ENCODE peak calls at places on chromosome 10, in seven cellular contexts. One of them, this sample, is unnamed.

GRCh38 chr10:100567249-100567648 is 31.5 kb downstream of the HIF1AN start:
- DNase-seq in GM23338: no peak
- DNase-seq in transverse colon: no peak
- DNase-seq in breast epithelium: no peak
- DNase-seq in endothelial cell of umbilical vein: no peak
- DNase-seq in spleen: no peak
- DNase-seq in esophagus muscularis mucosa: no peak
- DNase-seq in this sample: no peak

GRCh38 chr10:30000802-30001571 is 58.4 kb downstream of the JCAD start:
- DNase-seq in transverse colon: peak; percentile 26
- DNase-seq in breast epithelium: no peak
- DNase-seq in GM23338: no peak
- DNase-seq in esophagus muscularis mucosa: peak; percentile 95
- DNase-seq in spleen: no peak
- DNase-seq in endothelial cell of umbilical vein: peak; percentile 77
- DNase-seq in this sample: peak; percentile 4

GRCh38 chr10:69842020-69842419 is 40.3 kb downstream of the COL13A1 start:
- DNase-seq in spleen: no peak
- DNase-seq in GM23338: no peak
- DNase-seq in esophagus muscularis mucosa: no peak
- DNase-seq in breast epithelium: no peak
- DNase-seq in transverse colon: no peak
- DNase-seq in endothelial cell of umbilical vein: no peak
- DNase-seq in this sample: no peak

GRCh38 chr10:100826983-100827818 is 81.8 kb downstream of the PAX2 start:
- DNase-seq in esophagus muscularis mucosa: no peak
- DNase-seq in transverse colon: peak; percentile 23
- DNase-seq in breast epithelium: no peak
- DNase-seq in spleen: peak; percentile 85
- DNase-seq in endothelial cell of umbilical vein: no peak
- DNase-seq in GM23338: peak; percentile 61
- DNase-seq in this sample: no peak

GRCh38 chr10:89535185-89536012 is at the start of gene SLC16A12:
- DNase-seq in GM23338: peak; percentile 78
- DNase-seq in spleen: no peak
- DNase-seq in endothelial cell of umbilical vein: no peak
- DNase-seq in transverse colon: no peak
- DNase-seq in breast epithelium: no peak
- DNase-seq in esophagus muscularis mucosa: no peak
- DNase-seq in this sample: no peak

GRCh38 chr10:29657719-29658274 is 23.0 kb upstream of the SVIL start:
- DNase-seq in esophagus muscularis mucosa: no peak
- DNase-seq in transverse colon: no peak
- DNase-seq in GM23338: no peak
- DNase-seq in spleen: no peak
- DNase-seq in breast epithelium: no peak
- DNase-seq in endothelial cell of umbilical vein: no peak
- DNase-seq in this sample: no peak

GRCh38 chr10:74047304-74047703 is 49.4 kb downstream of the VCL start:
- DNase-seq in transverse colon: no peak
- DNase-seq in endothelial cell of umbilical vein: no peak
- DNase-seq in breast epithelium: no peak
- DNase-seq in GM23338: no peak
- DNase-seq in spleen: no peak
- DNase-seq in esophagus muscularis mucosa: no peak
- DNase-seq in this sample: no peak

GRCh38 chr10:96626795-96627194 is 40.0 kb upstream of the TM9SF3 start:
- DNase-seq in esophagus muscularis mucosa: no peak
- DNase-seq in spleen: no peak
- DNase-seq in transverse colon: no peak
- DNase-seq in endothelial cell of umbilical vein: no peak
- DNase-seq in breast epithelium: no peak
- DNase-seq in GM23338: peak; percentile 70
- DNase-seq in this sample: no peak

GRCh38 chr10:81179805-81180452 is 642.2 kb downstream of the SH2D4B start:
- DNase-seq in esophagus muscularis mucosa: no peak
- DNase-seq in breast epithelium: no peak
- DNase-seq in GM23338: peak; percentile 74
- DNase-seq in transverse colon: peak; percentile 10
- DNase-seq in spleen: no peak
- DNase-seq in endothelial cell of umbilical vein: peak; percentile 8
- DNase-seq in this sample: no peak

GRCh38 chr10:29541826-29542225 is 92.9 kb downstream of the SVIL start:
- DNase-seq in endothelial cell of umbilical vein: no peak
- DNase-seq in breast epithelium: no peak
- DNase-seq in esophagus muscularis mucosa: no peak
- DNase-seq in spleen: no peak
- DNase-seq in transverse colon: no peak
- DNase-seq in GM23338: no peak
- DNase-seq in this sample: no peak

GRCh38 chr10:7457478-7458316 is 46.9 kb upstream of the SFMBT2 start:
- DNase-seq in spleen: no peak
- DNase-seq in endothelial cell of umbilical vein: no peak
- DNase-seq in esophagus muscularis mucosa: no peak
- DNase-seq in breast epithelium: no peak
- DNase-seq in GM23338: no peak
- DNase-seq in transverse colon: no peak
- DNase-seq in this sample: no peak

GRCh38 chr10:31896972-31897384 is 31.7 kb downstream of the ARHGAP12 start:
- DNase-seq in GM23338: no peak
- DNase-seq in endothelial cell of umbilical vein: peak; percentile 87
- DNase-seq in transverse colon: no peak
- DNase-seq in breast epithelium: no peak
- DNase-seq in spleen: no peak
- DNase-seq in esophagus muscularis mucosa: no peak
- DNase-seq in this sample: no peak

GRCh38 chr10:34522542-34522941 is 292.6 kb downstream of the PARD3 start:
- DNase-seq in transverse colon: no peak
- DNase-seq in breast epithelium: no peak
- DNase-seq in spleen: no peak
- DNase-seq in endothelial cell of umbilical vein: peak; percentile 53
- DNase-seq in GM23338: peak; percentile 55
- DNase-seq in esophagus muscularis mucosa: no peak
- DNase-seq in this sample: no peak

GRCh38 chr10:119489572-119490326 is 52.8 kb downstream of the RGS10 start:
- DNase-seq in breast epithelium: no peak
- DNase-seq in transverse colon: peak; percentile 43
- DNase-seq in GM23338: peak; percentile 85
- DNase-seq in esophagus muscularis mucosa: no peak
- DNase-seq in spleen: peak; percentile 88
- DNase-seq in endothelial cell of umbilical vein: peak; percentile 58
- DNase-seq in this sample: peak; percentile 39

GRCh38 chr10:30041394-30042105 is 17.8 kb downstream of the JCAD start:
- DNase-seq in breast epithelium: no peak
- DNase-seq in endothelial cell of umbilical vein: peak; percentile 96
- DNase-seq in transverse colon: no peak
- DNase-seq in spleen: no peak
- DNase-seq in GM23338: no peak
- DNase-seq in esophagus muscularis mucosa: no peak
- DNase-seq in this sample: no peak

GRCh38 chr10:78451592-78451991 is 417.9 kb downstream of the RPS24 start:
- DNase-seq in breast epithelium: no peak
- DNase-seq in esophagus muscularis mucosa: no peak
- DNase-seq in transverse colon: no peak
- DNase-seq in spleen: peak; percentile 59
- DNase-seq in endothelial cell of umbilical vein: peak; percentile 21
- DNase-seq in GM23338: no peak
- DNase-seq in this sample: no peak

GRCh38 chr10:126867567-126868365 is 37.5 kb upstream of the DOCK1 start:
- DNase-seq in transverse colon: no peak
- DNase-seq in GM23338: no peak
- DNase-seq in spleen: peak; percentile 18
- DNase-seq in breast epithelium: no peak
- DNase-seq in endothelial cell of umbilical vein: no peak
- DNase-seq in esophagus muscularis mucosa: no peak
- DNase-seq in this sample: no peak

GRCh38 chr10:102673961-102674511 is 29.8 kb downstream of the TRIM8 start:
- DNase-seq in breast epithelium: no peak
- DNase-seq in endothelial cell of umbilical vein: peak; percentile 41
- DNase-seq in esophagus muscularis mucosa: no peak
- DNase-seq in transverse colon: peak; percentile 47
- DNase-seq in GM23338: peak; percentile 72
- DNase-seq in spleen: peak; percentile 86
- DNase-seq in this sample: no peak
- TF ChIP-seq POLR2AphosphoS5 in breast epithelium: no peak
- TF ChIP-seq POLR2AphosphoS5 in endothelial cell of umbilical vein: no peak
- TF ChIP-seq POLR2AphosphoS5 in esophagus muscularis mucosa: no peak
- TF ChIP-seq POLR2AphosphoS5 in transverse colon: no peak
- TF ChIP-seq POLR2AphosphoS5 in GM23338: no peak
- TF ChIP-seq POLR2AphosphoS5 in spleen: peak; percentile 72
- TF ChIP-seq POLR2AphosphoS5 in this sample: no peak

GRCh38 chr10:62047240-62047897 is 145.9 kb downstream of the ARID5B start:
- DNase-seq in endothelial cell of umbilical vein: no peak
- DNase-seq in breast epithelium: no peak
- DNase-seq in transverse colon: no peak
- DNase-seq in spleen: no peak
- DNase-seq in GM23338: no peak
- DNase-seq in esophagus muscularis mucosa: no peak
- DNase-seq in this sample: no peak

GRCh38 chr10:62049815-62050626 is 148.5 kb downstream of the ARID5B start:
- DNase-seq in spleen: no peak
- DNase-seq in GM23338: no peak
- DNase-seq in esophagus muscularis mucosa: no peak
- DNase-seq in endothelial cell of umbilical vein: peak; percentile 64
- DNase-seq in breast epithelium: no peak
- DNase-seq in transverse colon: no peak
- DNase-seq in this sample: no peak

GRCh38 chr10:62047960-62048383 is 146.5 kb downstream of the ARID5B start:
- DNase-seq in esophagus muscularis mucosa: no peak
- DNase-seq in spleen: no peak
- DNase-seq in breast epithelium: no peak
- DNase-seq in transverse colon: peak; percentile 44
- DNase-seq in endothelial cell of umbilical vein: peak; percentile 42
- DNase-seq in GM23338: no peak
- DNase-seq in this sample: no peak

GRCh38 chr10:62048919-62049636 is 147.6 kb downstream of the ARID5B start:
- DNase-seq in breast epithelium: peak; percentile 91
- DNase-seq in GM23338: peak; percentile 85
- DNase-seq in spleen: peak; percentile 83
- DNase-seq in esophagus muscularis mucosa: peak; percentile 98
- DNase-seq in endothelial cell of umbilical vein: peak; percentile 95
- DNase-seq in transverse colon: peak; percentile 79
- DNase-seq in this sample: peak; percentile 88

GRCh38 chr10:62048473-62048872 is 147.0 kb downstream of the ARID5B start:
- DNase-seq in spleen: no peak
- DNase-seq in GM23338: no peak
- DNase-seq in endothelial cell of umbilical vein: peak; percentile 16
- DNase-seq in esophagus muscularis mucosa: no peak
- DNase-seq in transverse colon: no peak
- DNase-seq in breast epithelium: no peak
- DNase-seq in this sample: no peak
- H3K4me1 ChIP-seq in spleen: peaks cover 45% of the 10 kb centered on the region
- H3K4me1 ChIP-seq in GM23338: peaks cover 56% of the 10 kb centered on the region
- H3K4me1 ChIP-seq in endothelial cell of umbilical vein: peaks cover 55% of the 10 kb centered on the region
- H3K4me1 ChIP-seq in esophagus muscularis mucosa: peaks cover 56% of the 10 kb centered on the region
- H3K4me1 ChIP-seq in transverse colon: peaks cover 82% of the 10 kb centered on the region
- H3K4me1 ChIP-seq in breast epithelium: peaks cover 25% of the 10 kb centered on the region
- H3K4me1 ChIP-seq in this sample: peaks cover 75% of the 10 kb centered on the region

GRCh38 chr10:3081383-3081981 is 14.1 kb downstream of the PFKP start:
- DNase-seq in esophagus muscularis mucosa: no peak
- DNase-seq in endothelial cell of umbilical vein: no peak
- DNase-seq in transverse colon: no peak
- DNase-seq in breast epithelium: no peak
- DNase-seq in spleen: no peak
- DNase-seq in GM23338: no peak
- DNase-seq in this sample: no peak

GRCh38 chr10:3077940-3078630 is 10.7 kb downstream of the PFKP start:
- DNase-seq in endothelial cell of umbilical vein: no peak
- DNase-seq in esophagus muscularis mucosa: no peak
- DNase-seq in breast epithelium: no peak
- DNase-seq in spleen: no peak
- DNase-seq in transverse colon: peak; percentile 44
- DNase-seq in GM23338: peak; percentile 23
- DNase-seq in this sample: no peak

GRCh38 chr10:3082290-3082689 is 14.9 kb downstream of the PFKP start:
- DNase-seq in esophagus muscularis mucosa: no peak
- DNase-seq in breast epithelium: no peak
- DNase-seq in endothelial cell of umbilical vein: no peak
- DNase-seq in spleen: no peak
- DNase-seq in GM23338: no peak
- DNase-seq in transverse colon: no peak
- DNase-seq in this sample: no peak

GRCh38 chr10:3077506-3077905 is 10.2 kb downstream of the PFKP start:
- DNase-seq in GM23338: no peak
- DNase-seq in breast epithelium: no peak
- DNase-seq in endothelial cell of umbilical vein: no peak
- DNase-seq in esophagus muscularis mucosa: no peak
- DNase-seq in transverse colon: no peak
- DNase-seq in spleen: no peak
- DNase-seq in this sample: no peak

DNA sequence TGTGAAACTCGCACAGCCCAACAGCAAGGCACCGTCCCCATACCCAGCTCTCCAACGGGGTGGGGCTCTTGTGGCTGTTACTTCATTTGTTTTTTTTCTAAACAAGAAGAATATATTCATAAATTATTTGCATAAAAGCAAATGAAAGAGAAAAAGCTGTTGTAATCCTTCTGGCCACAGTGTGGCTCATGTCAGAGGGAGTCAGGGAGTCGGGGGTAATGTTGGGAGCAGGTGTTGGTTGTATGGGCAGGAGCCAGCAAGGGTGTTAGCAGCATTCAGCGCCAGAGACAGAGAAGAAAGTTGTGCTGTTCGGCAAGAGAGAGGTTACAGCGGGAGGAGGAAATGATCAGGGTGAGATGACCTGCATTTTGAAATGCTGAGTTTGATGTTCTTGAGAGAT is 13.3 kb downstream of the PFKP start:
- DNase-seq in breast epithelium: no peak
- DNase-seq in esophagus muscularis mucosa: no peak
- DNase-seq in transverse colon: no peak
- DNase-seq in endothelial cell of umbilical vein: peak; percentile 53
- DNase-seq in spleen: no peak
- DNase-seq in GM23338: no peak
- DNase-seq in this sample: no peak
- TF ChIP-seq CTCF in breast epithelium: no peak
- TF ChIP-seq CTCF in esophagus muscularis mucosa: no peak
- TF ChIP-seq CTCF in transverse colon: no peak
- TF ChIP-seq CTCF in endothelial cell of umbilical vein: no peak
- TF ChIP-seq CTCF in spleen: no peak
- TF ChIP-seq CTCF in GM23338: peak; percentile 12
- TF ChIP-seq CTCF in this sample: no peak

GRCh38 chr10:72245949-72246525 is 27.7 kb upstream of the DDIT4 start:
- DNase-seq in transverse colon: no peak
- DNase-seq in esophagus muscularis mucosa: no peak
- DNase-seq in breast epithelium: no peak
- DNase-seq in spleen: peak; percentile 31
- DNase-seq in GM23338: no peak
- DNase-seq in endothelial cell of umbilical vein: no peak
- DNase-seq in this sample: no peak

GRCh38 chr10:72241853-72242252 is 25.8 kb upstream of the ASCC1 start:
- DNase-seq in esophagus muscularis mucosa: no peak
- DNase-seq in breast epithelium: no peak
- DNase-seq in transverse colon: no peak
- DNase-seq in GM23338: no peak
- DNase-seq in spleen: peak; percentile 31
- DNase-seq in endothelial cell of umbilical vein: no peak
- DNase-seq in this sample: no peak

GRCh38 chr10:72242675-72243074 is 26.6 kb upstream of the ASCC1 start:
- DNase-seq in spleen: peak; percentile 84
- DNase-seq in endothelial cell of umbilical vein: peak; percentile 82
- DNase-seq in transverse colon: peak; percentile 39
- DNase-seq in GM23338: peak; percentile 31
- DNase-seq in breast epithelium: peak; percentile 71
- DNase-seq in esophagus muscularis mucosa: no peak
- DNase-seq in this sample: no peak

GRCh38 chr10:72244573-72245038 is 28.5 kb upstream of the ASCC1 start:
- DNase-seq in breast epithelium: no peak
- DNase-seq in endothelial cell of umbilical vein: no peak
- DNase-seq in transverse colon: no peak
- DNase-seq in esophagus muscularis mucosa: no peak
- DNase-seq in GM23338: no peak
- DNase-seq in spleen: no peak
- DNase-seq in this sample: no peak

GRCh38 chr10:72243822-72244437 is 27.9 kb upstream of the ASCC1 start:
- DNase-seq in breast epithelium: peak; percentile 57
- DNase-seq in spleen: peak; percentile 60
- DNase-seq in endothelial cell of umbilical vein: peak; percentile 48
- DNase-seq in esophagus muscularis mucosa: peak; percentile 93
- DNase-seq in GM23338: no peak
- DNase-seq in transverse colon: peak; percentile 71
- DNase-seq in this sample: no peak
- TF ChIP-seq POLR2AphosphoS5 in breast epithelium: peak; percentile 82
- TF ChIP-seq POLR2AphosphoS5 in spleen: peak; percentile 40
- TF ChIP-seq POLR2AphosphoS5 in endothelial cell of umbilical vein: no peak
- TF ChIP-seq POLR2AphosphoS5 in esophagus muscularis mucosa: peak; percentile 90
- TF ChIP-seq POLR2AphosphoS5 in GM23338: no peak
- TF ChIP-seq POLR2AphosphoS5 in transverse colon: no peak
- TF ChIP-seq POLR2AphosphoS5 in this sample: peak; percentile 22

This sample was measured in Panc1.